ENCODE peak calls at places on chromosomes 12 and 14, in six cellular contexts. Z, P, X, K, J and V are unnamed samples.

GRCh38 chr12:51269174-51270066 is 795 bp downstream of the SMAGP start:
- DNase-seq in Z (peak), P (peak), X (peak), K (peak), J (peak), V (peak)

GRCh38 chr12:113232787-113233585 is 11.7 kb downstream of the TPCN1 start:
- DNase-seq in Z (peak), P (peak), X (peak), K (peak), J (peak), V (peak)

GRCh38 chr14:92906823-92907222 is 16.1 kb upstream of the CHGA start:
- DNase-seq in Z (no peak), P (no peak), X (no peak), K (no peak), J (no peak), V (no peak)

GRCh38 chr12:31859232-31859977 is 99.8 kb upstream of the RESF1 start:
- DNase-seq in Z (no peak), P (peak), X (no peak), K (no peak), J (no peak), V (no peak)

GRCh38 chr12:50785406-50785805 is 21.5 kb downstream of the ATF1 start:
- DNase-seq in Z (no peak), P (no peak), X (no peak), K (no peak), J (no peak), V (no peak)

GRCh38 chr12:81759215-81759991 is at the start of gene PPFIA2:
- DNase-seq in Z (peak), P (no peak), X (peak), K (peak), J (peak), V (no peak)

GRCh38 chr12:21276826-21277225 is 57.9 kb downstream of the SLCO1A2 start:
- DNase-seq in Z (no peak), P (no peak), X (peak), K (no peak), J (no peak), V (no peak)

GRCh38 chr12:26120561-26121274 is 4.1 kb downstream of the BHLHE41 start:
- DNase-seq in Z (no peak), P (no peak), X (no peak), K (no peak), J (no peak), V (no peak)

GRCh38 chr12:94326727-94327126 is 132.9 kb downstream of the CEP83 start:
- DNase-seq in Z (no peak), P (no peak), X (peak), K (no peak), J (no peak), V (no peak)

GRCh38 chr14:91349481-91350074 is 68.0 kb downstream of the CCDC88C start:
- DNase-seq in Z (no peak), P (peak), X (no peak), K (no peak), J (no peak), V (peak)

GRCh38 chr12:92696240-92696639 is 6.5 kb upstream of the PLEKHG7 start:
- DNase-seq in Z (no peak), P (no peak), X (peak), K (peak), J (no peak), V (no peak)

GRCh38 chr12:104886418-104887401 is 71.4 kb downstream of the SLC41A2 start:
- DNase-seq in Z (no peak), P (no peak), X (peak), K (no peak), J (no peak), V (no peak)

GRCh38 chr14:39160494-39160893 is 9.6 kb downstream of the TRAPPC6B start:
- DNase-seq in Z (no peak), P (no peak), X (no peak), K (no peak), J (no peak), V (no peak)

GRCh38 chr12:51399893-51400292 is 8.7 kb upstream of the GALNT6 start:
- DNase-seq in Z (no peak), P (no peak), X (no peak), K (no peak), J (no peak), V (no peak)

GRCh38 chr12:26198742-26199141 is 3.4 kb downstream of the SSPN start:
- DNase-seq in Z (no peak), P (no peak), X (peak), K (peak), J (no peak), V (no peak)

GRCh38 chr14:25848601-25849000 is 749.2 kb downstream of the NOVA1 start:
- DNase-seq in Z (no peak), P (no peak), X (no peak), K (no peak), J (no peak), V (no peak)

DNA sequence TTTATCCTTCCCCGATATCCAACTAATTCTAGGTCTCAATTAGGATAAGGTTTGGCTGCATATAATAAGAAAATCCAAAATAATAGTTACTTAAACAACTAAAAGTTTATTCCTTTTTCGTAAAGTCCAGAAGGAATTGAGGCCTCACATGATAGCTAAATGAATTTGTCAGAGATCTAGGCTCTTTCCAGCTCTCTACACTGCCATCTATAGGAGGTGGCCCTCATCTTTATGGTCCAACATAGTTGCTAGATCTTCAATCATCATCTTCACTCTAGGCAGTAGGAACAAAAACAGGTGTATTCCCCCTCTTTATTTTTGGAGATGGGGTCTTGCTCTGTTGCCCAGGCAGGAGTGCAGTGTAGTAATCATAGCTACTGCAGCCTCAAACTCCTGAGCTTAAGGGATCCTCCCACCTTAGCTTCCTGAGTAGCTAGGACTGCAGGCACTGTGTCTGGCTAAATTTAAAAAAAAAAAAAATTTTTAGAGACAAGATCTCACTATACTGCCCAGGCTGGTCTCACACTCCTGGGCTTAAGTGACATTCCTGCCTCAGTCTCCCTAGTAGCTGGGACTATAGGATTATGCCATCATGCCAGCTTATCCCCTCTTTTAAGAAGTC is 46.5 kb upstream of the SAV1 start:
- DNase-seq in Z (peak), P (no peak), X (peak), K (no peak), J (no peak), V (peak)
- TF ChIP-seq CTCF in Z (peak), P (peak), X (peak), K (peak), J (no peak), V (peak)

DNA sequence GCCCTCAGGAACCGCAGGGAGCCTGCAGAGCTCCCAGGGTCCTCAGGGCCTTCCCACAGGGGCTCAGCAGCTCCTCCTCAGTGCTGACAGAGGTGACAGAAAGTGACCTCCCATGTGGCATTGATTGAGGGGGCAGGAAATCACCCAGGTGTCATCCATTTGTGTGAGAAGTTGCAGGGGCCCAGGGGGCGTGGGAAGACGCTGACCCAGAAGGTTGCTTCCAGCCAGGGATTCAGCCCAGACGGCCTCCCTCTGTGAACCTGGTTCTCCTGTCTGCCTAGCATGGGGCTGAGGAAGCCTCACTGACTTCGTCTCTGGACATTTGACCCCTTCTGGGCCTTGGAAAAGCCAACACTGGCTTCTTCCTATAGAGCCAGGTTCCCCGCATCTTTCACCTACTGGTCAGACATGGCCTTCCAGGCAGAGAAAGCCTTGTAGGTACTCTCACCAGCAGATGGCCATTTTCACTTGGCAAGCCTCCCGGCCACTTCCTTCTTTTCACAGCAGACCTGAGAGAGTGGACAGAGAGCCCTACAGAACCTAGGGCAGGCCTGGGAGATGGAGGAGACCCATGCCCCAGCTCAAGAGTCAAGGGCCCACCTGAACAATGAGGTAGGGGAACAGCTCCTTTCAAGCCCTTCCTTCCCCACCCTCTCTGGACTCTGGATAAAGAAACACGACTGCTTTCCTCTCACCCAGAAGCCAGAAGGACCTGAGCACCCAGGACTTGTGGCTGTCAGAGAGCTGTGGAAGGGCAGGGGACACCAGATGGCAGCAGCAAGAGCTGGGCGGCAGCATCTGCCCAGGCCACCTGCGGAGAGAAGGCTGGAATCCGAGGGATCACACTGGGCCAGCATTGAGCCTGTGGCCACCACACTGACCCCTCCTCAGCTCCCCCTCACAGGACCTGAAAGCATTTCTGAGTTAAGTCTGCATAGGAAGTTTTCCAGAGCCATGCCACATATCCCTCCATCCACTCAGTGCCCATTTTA is 377.8 kb downstream of the DPF3 start:
- DNase-seq in Z (peak), P (no peak), X (no peak), K (no peak), J (no peak), V (no peak)
- TF ChIP-seq CTCF in Z (no peak), P (no peak), X (no peak), K (no peak), J (no peak), V (no peak)

GRCh38 chr12:74412607-74413230 is 124.9 kb upstream of the ATXN7L3B start:
- DNase-seq in Z (peak), P (peak), X (peak), K (no peak), J (no peak), V (no peak)
- TF ChIP-seq CTCF in Z (peak), P (peak), X (peak), K (peak), J (no peak), V (peak)

GRCh38 chr14:100025111-100025510 is 40.1 kb upstream of the EVL start:
- DNase-seq in Z (peak), P (peak), X (peak), K (no peak), J (peak), V (peak)
- TF ChIP-seq CTCF in Z (peak), P (peak), X (peak), K (peak), J (no peak), V (peak)

DNA sequence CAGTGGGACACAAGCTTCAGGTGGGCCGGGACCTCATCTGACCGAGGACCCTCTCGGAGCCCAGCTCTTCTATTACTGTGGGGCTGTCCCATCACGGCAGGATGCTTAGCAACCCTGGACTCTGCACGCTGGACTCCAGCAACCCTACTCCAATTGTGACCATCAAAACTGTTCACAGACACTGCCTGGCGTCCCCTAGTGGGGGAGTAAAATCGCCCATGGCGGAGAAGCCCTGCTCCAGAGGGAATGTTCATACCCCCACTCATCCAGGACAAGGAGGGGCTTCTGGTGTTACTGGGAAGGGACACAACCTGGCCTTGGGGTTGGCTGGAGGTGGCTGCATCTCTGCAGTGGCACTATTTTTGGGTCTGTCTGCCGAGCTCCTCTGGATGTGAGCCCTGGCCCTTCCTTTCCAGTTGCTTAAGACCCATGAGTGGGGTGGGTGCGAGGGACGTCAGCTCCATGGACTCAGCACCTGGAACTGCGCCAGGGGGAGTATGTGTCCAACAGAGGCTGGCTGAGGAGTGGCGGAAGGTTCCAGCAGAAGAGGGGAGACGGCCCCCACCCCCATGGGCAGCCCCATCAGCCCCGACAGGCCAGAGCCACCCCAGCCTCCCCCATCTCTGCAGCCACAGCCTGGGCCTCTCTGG is 103.8 kb downstream of the RFLNA start:
- DNase-seq in Z (no peak), P (no peak), X (no peak), K (peak), J (no peak), V (no peak)
- TF ChIP-seq CTCF in Z (peak), P (no peak), X (no peak), K (peak), J (no peak), V (no peak)

GRCh38 chr14:87524011-87524410 is 469.0 kb downstream of the GALC start:
- DNase-seq in Z (no peak), P (no peak), X (no peak), K (no peak), J (no peak), V (no peak)

DNA sequence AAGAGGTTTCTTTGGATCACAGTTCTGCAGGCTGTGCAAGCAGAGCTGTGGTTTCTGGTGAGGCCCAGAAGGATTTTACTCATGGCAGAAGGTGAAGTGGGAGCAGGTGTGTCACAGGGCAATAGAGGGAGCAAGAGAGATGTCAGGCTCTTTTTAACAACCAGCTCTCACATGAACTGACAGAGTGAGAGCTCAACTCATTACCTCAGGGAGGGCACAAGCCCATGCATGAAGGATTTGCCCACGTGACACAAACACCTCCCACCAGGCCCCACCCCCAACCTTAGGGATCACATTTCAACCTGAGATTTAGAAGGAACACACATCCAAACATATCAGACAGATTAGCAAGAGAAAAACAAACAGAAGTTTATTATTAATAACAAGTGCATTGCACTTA is 470.4 kb downstream of the GALC start:
- DNase-seq in Z (peak), P (no peak), X (peak), K (no peak), J (peak), V (no peak)
- TF ChIP-seq CTCF in Z (no peak), P (no peak), X (no peak), K (no peak), J (no peak), V (no peak)

DNA sequence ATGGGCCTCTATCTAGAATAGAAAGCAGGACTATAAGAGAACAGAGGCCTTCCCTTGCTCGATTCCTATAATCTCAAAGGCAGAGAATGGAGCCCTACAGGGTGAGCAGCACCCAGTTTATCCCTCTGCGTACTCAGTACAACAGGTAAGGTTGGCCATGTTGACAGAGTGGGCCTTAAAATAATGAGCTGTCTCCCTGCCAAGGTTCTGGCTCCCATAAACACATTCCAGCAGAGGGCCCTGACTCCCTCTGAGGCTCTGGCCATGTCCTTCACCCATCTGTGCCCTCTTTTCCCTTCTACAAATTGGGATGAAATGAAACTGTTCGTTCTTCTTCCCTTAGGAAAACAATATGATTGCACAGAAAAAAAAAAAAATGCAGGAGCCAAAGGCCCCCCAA is 16.9 kb upstream of the PNMA1 start:
- DNase-seq in Z (no peak), P (no peak), X (no peak), K (no peak), J (no peak), V (no peak)
- TF ChIP-seq CTCF in Z (no peak), P (no peak), X (no peak), K (peak), J (no peak), V (no peak)

DNA sequence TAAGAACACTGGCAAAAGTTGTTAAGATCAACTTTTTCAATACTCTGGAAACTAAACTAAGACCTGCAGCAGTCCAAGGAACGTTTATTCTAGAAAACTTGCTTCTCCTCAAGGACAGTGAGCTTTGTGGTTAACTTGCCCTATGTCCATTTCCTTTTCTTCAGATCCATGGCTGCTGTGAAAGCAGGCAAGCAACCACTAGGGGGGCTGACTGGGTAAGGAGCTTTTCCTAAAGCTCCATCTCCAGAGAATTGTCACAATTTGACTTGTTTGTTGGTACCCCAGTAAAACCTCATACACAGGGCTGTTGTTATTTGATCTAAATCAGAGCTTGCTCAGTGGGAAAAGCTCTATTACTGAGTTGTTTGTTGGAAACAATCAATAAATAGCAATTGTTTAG is 10.1 kb upstream of the RPL10L start:
- DNase-seq in Z (no peak), P (no peak), X (peak), K (no peak), J (peak), V (no peak)
- TF ChIP-seq CTCF in Z (no peak), P (no peak), X (no peak), K (no peak), J (no peak), V (peak)

GRCh38 chr14:76577837-76578236 is 183.4 kb upstream of the VASH1 start:
- DNase-seq in Z (no peak), P (no peak), X (no peak), K (no peak), J (no peak), V (no peak)
- TF ChIP-seq CTCF in Z (no peak), P (no peak), X (no peak), K (no peak), J (no peak), V (no peak)

GRCh38 chr14:24275524-24276139 is 4.2 kb upstream of the RABGGTA start:
- DNase-seq in Z (no peak), P (no peak), X (no peak), K (peak), J (peak), V (no peak)

GRCh38 chr14:24271834-24272263 is 452 bp upstream of the RABGGTA start:
- DNase-seq in Z (no peak), P (no peak), X (no peak), K (no peak), J (no peak), V (no peak)

GRCh38 chr14:24274101-24274543 is 2.7 kb upstream of the RABGGTA start:
- DNase-seq in Z (no peak), P (peak), X (peak), K (peak), J (no peak), V (peak)

GRCh38 chr14:24272442-24272841 is 1.0 kb upstream of the RABGGTA start:
- DNase-seq in Z (no peak), P (no peak), X (no peak), K (no peak), J (no peak), V (no peak)

DNA sequence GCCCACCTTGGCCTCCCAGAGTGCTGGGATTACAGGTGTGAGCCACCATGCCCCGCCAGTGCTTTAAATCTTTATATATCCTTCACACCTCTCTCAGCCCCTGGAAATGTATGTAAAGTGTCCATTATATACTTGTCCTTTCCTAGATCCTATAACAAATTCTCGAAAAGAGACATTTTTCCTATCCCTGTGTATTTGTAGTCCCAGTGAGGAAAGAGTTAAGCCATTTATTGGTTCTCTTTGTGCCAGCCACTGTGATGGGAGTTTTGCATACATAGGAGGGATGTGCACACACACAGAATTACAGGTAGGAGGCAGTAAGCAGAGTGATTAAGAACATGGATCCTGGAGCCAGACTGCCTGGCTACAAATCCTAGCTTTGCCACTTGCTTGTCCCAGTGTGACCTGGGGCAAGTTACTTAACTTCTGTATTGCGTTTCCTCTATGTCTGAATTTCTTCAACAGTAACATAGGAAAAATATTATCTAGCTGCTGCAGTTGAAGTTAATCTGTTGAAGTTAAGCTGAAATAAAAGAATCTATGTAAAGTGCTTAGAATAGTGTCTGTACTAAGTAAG is 2.1 kb upstream of the RABGGTA start:
- DNase-seq in Z (no peak), P (no peak), X (peak), K (peak), J (no peak), V (no peak)
- TF ChIP-seq CTCF in Z (no peak), P (peak), X (no peak), K (no peak), J (no peak), V (no peak)